ENCODE peak calls at places on chromosomes 13 and 19, in four cellular contexts. Y is kidney, M is PC-9, R is RWPE1. F is an unnamed sample.

GRCh38 chr13:87042946-87043345 is 628.2 kb upstream of the SLITRK5 start:
- DNase-seq in Y (no peak), R (peak), M (no peak), F (no peak)

GRCh38 chr13:63517376-63517775 is 2101.7 kb upstream of the PCDH20 start:
- DNase-seq in R (no peak), Y (no peak), M (no peak), F (no peak)

GRCh38 chr13:48585456-48585840 is 52.6 kb upstream of the RCBTB2 start:
- DNase-seq in M (no peak), Y (no peak), R (no peak), F (no peak)

GRCh38 chr19:8635422-8635821 is 5.0 kb downstream of the NFILZ start:
- DNase-seq in Y (no peak), R (no peak), M (peak), F (no peak)

GRCh38 chr13:30346159-30346788 is 38.9 kb upstream of the KATNAL1 start:
- DNase-seq in R (no peak), M (no peak), Y (no peak), F (no peak)

GRCh38 chr13:99577934-99578917 is 77.0 kb downstream of the TM9SF2 start:
- DNase-seq in R (no peak), M (no peak), Y (peak), F (no peak)

GRCh38 chr19:31317098-31317497 is 32.1 kb downstream of the TSHZ3 start:
- DNase-seq in M (no peak), R (no peak), Y (no peak), F (no peak)

GRCh38 chr13:80083097-80083429 is 257.9 kb downstream of the SPRY2 start:
- DNase-seq in R (no peak), M (no peak), Y (no peak), F (no peak)

GRCh38 chr19:7013678-7014077 is 7.6 kb downstream of the MBD3L2B start:
- DNase-seq in R (peak), Y (no peak), M (no peak), F (no peak)

GRCh38 chr19:53868892-53869804 is 1.5 kb downstream of the MYADM start:
- DNase-seq in M (peak), Y (peak), R (peak), F (peak)

GRCh38 chr19:55173717-55174409 is 6.2 kb downstream of the SYT5 start:
- DNase-seq in Y (no peak), R (peak), M (peak), F (peak)

GRCh38 chr19:58409010-58409790 is 751 bp downstream of the ZNF584 start:
- DNase-seq in R (no peak), M (no peak), Y (no peak), F (peak)

GRCh38 chr19:16298334-16298733 is 26.3 kb upstream of the KLF2 start:
- DNase-seq in R (no peak), M (no peak), Y (no peak), F (no peak)

GRCh38 chr13:110581489-110582185 is 20.1 kb upstream of the RAB20 start:
- DNase-seq in Y (no peak), M (no peak), R (no peak), F (no peak)

GRCh38 chr13:106352850-106353249 is 182.6 kb downstream of the EFNB2 start:
- DNase-seq in M (no peak), R (no peak), Y (no peak), F (no peak)

GRCh38 chr19:46721269-46722003 is 4.5 kb upstream of the PRKD2 start:
- DNase-seq in M (no peak), R (no peak), Y (peak), F (peak)

GRCh38 chr13:45055902-45056648 is 64.2 kb upstream of the GTF2F2 start:
- DNase-seq in M (no peak), Y (no peak), R (peak), F (no peak)

GRCh38 chr13:20161275-20161950 is 561 bp upstream of the GJA3 start:
- DNase-seq in Y (no peak), M (no peak), R (no peak), F (no peak)

GRCh38 chr13:51814825-51815650 is 11.1 kb upstream of the DHRS12 start:
- DNase-seq in Y (no peak), R (peak), M (peak), F (peak)

GRCh38 chr19:12293771-12294307 is 844 bp downstream of the ZNF44 start:
- DNase-seq in M (peak), R (peak), Y (peak), F (peak)

GRCh38 chr19:7926727-7927604 is 1.0 kb upstream of the CTXN1 start:
- DNase-seq in M (no peak), R (no peak), Y (peak), F (no peak)

GRCh38 chr13:31129419-31129818 is 32.3 kb downstream of the HSPH1 start:
- DNase-seq in M (no peak), Y (no peak), R (no peak), F (no peak)

DNA sequence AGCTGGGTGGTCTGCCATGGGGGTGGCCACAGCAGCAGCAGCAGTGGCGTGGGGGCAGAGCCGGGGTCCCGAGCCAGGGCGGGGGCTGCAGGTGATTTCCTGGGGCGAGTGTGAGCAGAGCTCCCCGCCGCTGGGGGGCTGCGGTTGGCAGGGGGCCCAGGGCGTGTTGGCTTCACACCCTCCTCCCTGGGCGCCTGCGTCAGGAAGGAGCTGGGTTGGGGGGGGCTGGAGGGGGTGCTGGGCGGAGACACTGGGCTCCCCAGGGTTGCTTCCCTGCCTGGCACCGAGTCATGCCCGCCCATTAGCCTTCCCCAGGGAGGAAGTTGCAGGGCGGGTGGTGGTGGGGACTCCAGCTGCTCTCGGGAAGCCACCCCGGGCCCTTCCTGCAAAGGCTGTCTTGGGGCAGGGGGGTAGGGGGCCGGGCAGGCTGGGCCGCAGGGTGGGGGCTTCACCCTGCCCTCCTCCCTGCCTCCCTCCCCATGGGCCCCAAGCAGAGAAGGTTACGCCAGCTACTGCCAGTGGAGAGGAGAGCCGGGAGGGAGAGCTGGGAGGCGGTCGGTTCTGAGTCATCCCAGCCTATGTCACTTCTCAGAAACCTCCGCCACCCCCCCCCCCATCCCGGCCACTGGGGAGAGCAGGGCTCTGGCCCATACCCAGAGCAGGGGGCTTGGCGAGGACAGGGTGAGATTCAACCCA is 4.6 kb downstream of the MIDN start:
- DNase-seq in R (peak), Y (peak), M (peak), F (no peak)
- TF ChIP-seq CTCF in R (no peak), Y (peak), M (no peak), F (peak)

DNA sequence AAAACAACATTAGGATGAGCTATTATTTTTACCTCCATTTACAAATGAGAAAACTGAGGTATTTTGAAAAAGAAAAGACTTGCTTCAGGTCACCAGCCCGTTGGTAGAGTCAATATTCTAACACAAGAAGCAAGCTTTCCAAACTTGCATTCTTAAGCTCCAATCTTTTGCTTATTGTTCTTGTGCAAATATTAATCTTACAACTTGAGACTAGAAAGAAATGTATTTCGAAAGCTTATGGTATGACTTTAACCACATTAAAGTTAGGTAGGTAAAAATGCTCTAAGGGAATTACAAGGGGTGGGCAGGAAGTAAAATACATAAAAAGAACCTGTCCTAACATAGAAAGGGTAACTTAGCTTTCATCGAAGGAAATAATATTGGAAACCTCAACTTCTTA is 453.9 kb downstream of the SLITRK5 start:
- DNase-seq in M (no peak), R (no peak), Y (no peak), F (no peak)
- TF ChIP-seq CTCF in M (no peak), R (no peak), Y (no peak), F (no peak)

DNA sequence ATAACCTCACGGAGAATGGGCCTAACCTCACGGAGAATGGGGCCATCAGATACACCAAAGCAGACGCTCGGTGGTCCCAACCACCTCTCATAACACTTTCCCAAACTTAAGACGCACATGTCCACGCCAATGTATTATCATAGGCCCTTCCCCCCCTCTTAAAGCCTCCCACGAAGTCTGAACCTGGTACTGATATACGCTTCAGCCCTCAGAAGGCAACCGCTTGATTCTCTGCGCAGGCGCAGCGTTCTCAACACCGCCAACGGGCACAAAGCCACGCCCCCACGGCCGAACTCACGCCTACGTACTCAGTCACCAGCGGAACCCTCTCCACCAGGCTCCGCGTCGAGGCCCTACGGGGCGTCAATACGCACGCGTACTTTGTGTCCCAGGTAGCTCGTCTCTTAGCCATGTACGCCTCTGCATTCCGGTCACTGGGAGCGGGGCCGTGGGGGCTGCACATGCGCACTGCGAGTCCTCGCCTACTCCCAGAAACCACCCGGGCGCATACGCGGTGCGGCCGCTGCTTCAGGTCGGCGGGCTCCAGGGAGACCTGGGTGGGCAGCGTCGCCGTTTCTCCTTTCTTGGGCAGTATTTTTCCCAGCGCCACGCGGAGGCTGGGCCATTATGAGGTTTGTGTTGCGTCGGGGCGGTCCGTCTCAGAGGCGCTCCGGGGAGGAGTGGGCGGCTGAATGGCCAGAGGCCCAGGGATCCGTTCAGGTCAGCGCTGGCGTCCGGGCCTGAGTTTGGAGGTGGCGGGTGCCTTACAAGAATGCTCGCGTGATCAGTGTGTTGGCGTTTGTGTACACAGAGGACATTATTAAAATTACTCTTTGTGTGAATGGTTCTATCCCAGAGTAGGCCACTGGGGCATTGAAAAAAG is 25.3 kb downstream of the ZNF582 start:
- DNase-seq in R (peak), M (no peak), Y (peak), F (no peak)
- TF ChIP-seq CTCF in R (no peak), M (no peak), Y (no peak), F (no peak)

GRCh38 chr13:26721251-26721939 is 39.2 kb downstream of the GPR12 start:
- DNase-seq in Y (no peak), M (no peak), R (no peak), F (no peak)
- TF ChIP-seq CTCF in Y (no peak), M (no peak), R (no peak), F (no peak)

GRCh38 chr13:97328222-97328790 is 105.7 kb upstream of the RAP2A start:
- DNase-seq in Y (no peak), R (no peak), M (no peak), F (peak)
- TF ChIP-seq CTCF in Y (no peak), R (no peak), M (no peak), F (no peak)

F was measured in Caco-2.